ENCODE peak calls at places on chromosome 10, in five cellular contexts. V, Y, E, T and G are unnamed samples. For H3K9me3, the result is how much of the 10 kb centered on the place peaks cover.

GRCh38 chr10:102281103-102281502 is 35.8 kb downstream of the GBF1 start:
- DNase-seq in V (peak), Y (no peak), E (no peak), T (no peak), G (peak)

GRCh38 chr10:6296456-6297214 is 93.9 kb downstream of the PFKFB3 start:
- DNase-seq in V (no peak), Y (no peak), E (no peak), T (no peak), G (no peak)

GRCh38 chr10:96496281-96496925 is 17.3 kb downstream of the TLL2 start:
- DNase-seq in V (peak), Y (peak), E (peak), T (no peak), G (no peak)

GRCh38 chr10:56139405-56139804 is 221.7 kb downstream of the ZWINT start:
- DNase-seq in V (no peak), Y (no peak), E (no peak), T (no peak), G (no peak)

GRCh38 chr10:33402748-33403147 is 68.3 kb upstream of the NRP1 start:
- DNase-seq in V (no peak), Y (no peak), E (no peak), T (no peak), G (no peak)

GRCh38 chr10:86785021-86785420 is 28.6 kb downstream of the BMPR1A start:
- DNase-seq in V (no peak), Y (no peak), E (no peak), T (no peak), G (no peak)

GRCh38 chr10:62433181-62433692 is 59.1 kb downstream of the ZNF365 start:
- DNase-seq in V (peak), Y (no peak), E (peak), T (peak), G (no peak)

GRCh38 chr10:34824870-34825269 is 9.8 kb upstream of the PARD3 start:
- DNase-seq in V (no peak), Y (peak), E (peak), T (no peak), G (no peak)

GRCh38 chr10:37146443-37146842 is 21.0 kb downstream of the ANKRD30A start:
- DNase-seq in V (no peak), Y (no peak), E (peak), T (no peak), G (no peak)

GRCh38 chr10:126058507-126058906 is 162.1 kb downstream of the FANK1 start:
- DNase-seq in V (no peak), Y (peak), E (no peak), T (no peak), G (no peak)

GRCh38 chr10:132223156-132223590 is 36.4 kb downstream of the DPYSL4 start:
- DNase-seq in V (peak), Y (peak), E (peak), T (peak), G (peak)

GRCh38 chr10:64507869-64508609 is 986.8 kb downstream of the REEP3 start:
- DNase-seq in V (no peak), Y (no peak), E (no peak), T (no peak), G (no peak)

GRCh38 chr10:13684252-13684791 is 97.6 kb downstream of the PRPF18 start:
- DNase-seq in V (peak), Y (no peak), E (no peak), T (no peak), G (no peak)

GRCh38 chr10:52447931-52448353 is 133.9 kb downstream of the DKK1 start:
- DNase-seq in V (peak), Y (no peak), E (peak), T (no peak), G (no peak)

GRCh38 chr10:125639846-125640245 is 43.1 kb downstream of the TEX36 start:
- DNase-seq in V (peak), Y (no peak), E (no peak), T (no peak), G (no peak)

GRCh38 chr10:73263948-73264347 is 11.5 kb upstream of the MRPS16 start:
- DNase-seq in V (peak), Y (no peak), E (peak), T (no peak), G (peak)

GRCh38 chr10:68897336-68897741 is 3.8 kb upstream of the DDX50 start:
- DNase-seq in V (peak), Y (peak), E (peak), T (peak), G (peak)

GRCh38 chr10:96509017-96509641 is 4.6 kb downstream of the TLL2 start:
- DNase-seq in V (peak), Y (peak), E (no peak), T (no peak), G (no peak)

GRCh38 chr10:132107211-132107946 is 41.6 kb downstream of the JAKMIP3 start:
- DNase-seq in V (no peak), Y (no peak), E (no peak), T (no peak), G (no peak)

GRCh38 chr10:119306964-119307363 is 99.6 kb downstream of the GRK5 start:
- DNase-seq in V (peak), Y (no peak), E (peak), T (no peak), G (no peak)

GRCh38 chr10:75611081-75611971 is 179.9 kb downstream of the LRMDA start:
- DNase-seq in V (no peak), Y (no peak), E (no peak), T (no peak), G (no peak)

GRCh38 chr10:127880557-127880956 is 12.2 kb downstream of the CLRN3 start:
- DNase-seq in V (no peak), Y (no peak), E (no peak), T (no peak), G (peak)

GRCh38 chr10:98321203-98321780 is 53.3 kb upstream of the LOXL4 start:
- DNase-seq in V (no peak), Y (peak), E (no peak), T (no peak), G (no peak)

GRCh38 chr10:69816536-69816935 is 14.8 kb downstream of the COL13A1 start:
- DNase-seq in V (no peak), Y (no peak), E (no peak), T (no peak), G (no peak)

GRCh38 chr10:128066954-128067382 is 59.3 kb downstream of the MKI67 start:
- DNase-seq in V (no peak), Y (no peak), E (no peak), T (no peak), G (no peak)

GRCh38 chr10:21626457-21627161 is 92.6 kb downstream of the MLLT10 start:
- DNase-seq in V (peak), Y (no peak), E (peak), T (no peak), G (no peak)

GRCh38 chr10:14326581-14326980 is 4.1 kb downstream of the FRMD4A start:
- DNase-seq in V (no peak), Y (no peak), E (no peak), T (no peak), G (no peak)

GRCh38 chr10:72306215-72306760 is 32.6 kb downstream of the DDIT4 start:
- DNase-seq in V (no peak), Y (no peak), E (no peak), T (no peak), G (no peak)

GRCh38 chr10:14660872-14661271 is 113.8 kb downstream of the FAM107B start:
- DNase-seq in V (no peak), Y (no peak), E (no peak), T (no peak), G (peak)

GRCh38 chr10:55400075-55400474 is 599.0 kb upstream of the PCDH15 start:
- DNase-seq in V (peak), Y (no peak), E (peak), T (no peak), G (no peak)

GRCh38 chr10:124903119-124903518 is 38.8 kb upstream of the ZRANB1 start:
- DNase-seq in V (no peak), Y (no peak), E (no peak), T (no peak), G (no peak)

GRCh38 chr10:11478807-11479206 is 132.6 kb downstream of the USP6NL start:
- DNase-seq in V (no peak), Y (no peak), E (no peak), T (no peak), G (no peak)

GRCh38 chr10:29160110-29160669 is 128.7 kb upstream of the LYZL1 start:
- DNase-seq in V (peak), Y (no peak), E (peak), T (peak), G (no peak)

GRCh38 chr10:71847418-71847817 is 3.6 kb downstream of the PSAP start:
- DNase-seq in V (no peak), Y (no peak), E (no peak), T (no peak), G (no peak)

GRCh38 chr10:46530249-46531186 is 25.9 kb downstream of the GPRIN2 start:
- DNase-seq in V (peak), Y (no peak), E (no peak), T (no peak), G (no peak)

GRCh38 chr10:14087585-14087984 is 243.1 kb downstream of the FRMD4A start:
- DNase-seq in V (no peak), Y (no peak), E (no peak), T (no peak), G (no peak)

GRCh38 chr10:79094412-79095175 is 25.8 kb downstream of the ZMIZ1 start:
- DNase-seq in V (no peak), Y (no peak), E (no peak), T (no peak), G (no peak)

GRCh38 chr10:79089579-79090110 is 20.9 kb downstream of the ZMIZ1 start:
- DNase-seq in V (no peak), Y (no peak), E (no peak), T (no peak), G (no peak)

GRCh38 chr10:79093658-79094411 is 25.1 kb downstream of the ZMIZ1 start:
- DNase-seq in V (no peak), Y (no peak), E (peak), T (no peak), G (peak)

GRCh38 chr10:79090134-79090803 is 21.5 kb downstream of the ZMIZ1 start:
- DNase-seq in V (no peak), Y (no peak), E (peak), T (no peak), G (peak)

GRCh38 chr10:79092292-79092896 is 23.6 kb downstream of the ZMIZ1 start:
- DNase-seq in V (no peak), Y (no peak), E (no peak), T (no peak), G (no peak)
- H3K4me2 ChIP-seq in V (no peak), Y (no peak), E (no peak), T (no peak), G (peak)

GRCh38 chr10:113686028-113686427 is 6.3 kb downstream of the CASP7 start:
- DNase-seq in V (no peak), Y (no peak), E (no peak), T (no peak), G (no peak)
- H3K9me3 ChIP-seq in V (under half), Y (under half), E (under half), T (under half), G (under half)

GRCh38 chr10:117441812-117442443 is 66.7 kb upstream of the PDZD8 start:
- DNase-seq in V (peak), Y (no peak), E (peak), T (no peak), G (peak)
- TF ChIP-seq EZH2phosphoT487 in V (peak), Y (no peak), E (no peak), T (no peak), G (no peak)

GRCh38 chr10:123878666-123879311 is 12.8 kb downstream of the CPXM2 start:
- DNase-seq in V (peak), Y (no peak), E (no peak), T (no peak), G (no peak)
- H3K4me2 ChIP-seq in V (no peak), Y (no peak), E (no peak), T (no peak), G (no peak)

DNA sequence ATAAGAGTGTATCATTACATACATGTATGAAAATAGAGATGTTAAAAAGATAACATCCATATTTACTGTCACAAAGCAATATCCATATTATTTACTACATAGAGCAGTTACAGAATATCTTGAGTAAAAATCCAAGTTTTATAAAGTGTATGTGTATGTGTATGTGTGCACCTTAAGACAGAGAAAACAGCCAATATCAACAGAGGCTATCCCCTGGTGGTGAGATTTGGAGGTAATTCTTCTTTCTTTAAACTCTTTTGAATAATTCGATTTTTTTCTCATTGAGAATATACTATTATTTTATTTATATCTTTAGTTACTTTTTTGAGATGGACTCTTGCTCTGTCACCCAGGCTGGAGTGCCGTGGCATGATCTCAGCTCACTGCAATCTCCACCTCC is 18.4 kb downstream of the TRDMT1 start:
- DNase-seq in V (no peak), Y (no peak), E (no peak), T (no peak), G (no peak)
- H3K9me3 ChIP-seq in V (under half), Y (under half), E (under half), T (under half), G (under half)

GRCh38 chr10:4074559-4075407 is 289.8 kb upstream of the KLF6 start:
- DNase-seq in V (peak), Y (no peak), E (no peak), T (no peak), G (no peak)
- TF ChIP-seq EZH2phosphoT487 in V (no peak), Y (no peak), E (no peak), T (no peak), G (no peak)